ENCODE peak calls at places on chromosome 5, in five cellular contexts. One of them, this sample, is unnamed.

GRCh38 chr5:984774-985173 is 23.8 kb upstream of the NKD2 start:
- DNase-seq in endothelial cell of umbilical vein: no peak
- DNase-seq in transverse colon: no peak
- DNase-seq in HCT116: no peak
- DNase-seq in stomach: no peak
- DNase-seq in this sample: no peak

GRCh38 chr5:66661149-66661548 is 65.0 kb downstream of the MAST4 start:
- DNase-seq in endothelial cell of umbilical vein: no peak
- DNase-seq in transverse colon: peak; percentile 32
- DNase-seq in HCT116: no peak
- DNase-seq in stomach: no peak
- DNase-seq in this sample: no peak

GRCh38 chr5:94362857-94363256 is 255.5 kb downstream of the KIAA0825 start:
- DNase-seq in endothelial cell of umbilical vein: no peak
- DNase-seq in transverse colon: no peak
- DNase-seq in HCT116: no peak
- DNase-seq in stomach: no peak
- DNase-seq in this sample: no peak

GRCh38 chr5:52864376-52864775 is 76.7 kb downstream of the ITGA1 start:
- DNase-seq in endothelial cell of umbilical vein: peak; percentile 55
- DNase-seq in transverse colon: no peak
- DNase-seq in HCT116: no peak
- DNase-seq in stomach: no peak
- DNase-seq in this sample: no peak

GRCh38 chr5:113230711-113231652 is 203.8 kb downstream of the TSSK1B start:
- DNase-seq in endothelial cell of umbilical vein: peak; percentile 48
- DNase-seq in transverse colon: no peak
- DNase-seq in HCT116: no peak
- DNase-seq in stomach: no peak
- DNase-seq in this sample: no peak

GRCh38 chr5:19534751-19535150 is 453.2 kb downstream of the CDH18 start:
- DNase-seq in endothelial cell of umbilical vein: no peak
- DNase-seq in transverse colon: no peak
- DNase-seq in HCT116: no peak
- DNase-seq in stomach: no peak
- DNase-seq in this sample: no peak

GRCh38 chr5:26847041-26847736 is 191.2 kb downstream of the CDH9 start:
- DNase-seq in endothelial cell of umbilical vein: no peak
- DNase-seq in transverse colon: no peak
- DNase-seq in HCT116: no peak
- DNase-seq in stomach: peak; percentile 71
- DNase-seq in this sample: no peak

GRCh38 chr5:82092-82491 is 9.9 kb upstream of the PLEKHG4B start:
- DNase-seq in endothelial cell of umbilical vein: no peak
- DNase-seq in transverse colon: no peak
- DNase-seq in HCT116: no peak
- DNase-seq in stomach: no peak
- DNase-seq in this sample: no peak

GRCh38 chr5:121987685-121988073 is 25.9 kb downstream of the SRFBP1 start:
- DNase-seq in endothelial cell of umbilical vein: no peak
- DNase-seq in transverse colon: no peak
- DNase-seq in HCT116: no peak
- DNase-seq in stomach: no peak
- DNase-seq in this sample: no peak

GRCh38 chr5:132365213-132365612 is 4.3 kb upstream of the SLC22A5 start:
- DNase-seq in endothelial cell of umbilical vein: no peak
- DNase-seq in transverse colon: no peak
- DNase-seq in HCT116: peak; percentile 59
- DNase-seq in stomach: no peak
- DNase-seq in this sample: no peak

GRCh38 chr5:31706186-31706585 is 67.3 kb downstream of the PDZD2 start:
- DNase-seq in endothelial cell of umbilical vein: no peak
- DNase-seq in transverse colon: no peak
- DNase-seq in HCT116: no peak
- DNase-seq in stomach: no peak
- DNase-seq in this sample: no peak

GRCh38 chr5:170861855-170862766 is at the start of gene RANBP17:
- DNase-seq in endothelial cell of umbilical vein: peak; percentile 66
- DNase-seq in transverse colon: peak; percentile 55
- DNase-seq in HCT116: peak; percentile 53
- DNase-seq in stomach: peak; percentile 60
- DNase-seq in this sample: no peak

GRCh38 chr5:149379177-149379761 is at the start of gene IL17B:
- DNase-seq in endothelial cell of umbilical vein: no peak
- DNase-seq in transverse colon: no peak
- DNase-seq in HCT116: no peak
- DNase-seq in stomach: no peak
- DNase-seq in this sample: no peak

GRCh38 chr5:130836729-130837660 is 328.1 kb downstream of the HINT1 start:
- DNase-seq in endothelial cell of umbilical vein: peak; percentile 34
- DNase-seq in transverse colon: no peak
- DNase-seq in HCT116: no peak
- DNase-seq in stomach: no peak
- DNase-seq in this sample: no peak

GRCh38 chr5:116388564-116389258 is 185.9 kb downstream of the SEMA6A start:
- DNase-seq in endothelial cell of umbilical vein: peak; percentile 81
- DNase-seq in transverse colon: no peak
- DNase-seq in HCT116: no peak
- DNase-seq in stomach: no peak
- DNase-seq in this sample: no peak

GRCh38 chr5:96657068-96657467 is 5.1 kb upstream of the CAST start:
- DNase-seq in endothelial cell of umbilical vein: peak; percentile 53
- DNase-seq in transverse colon: peak; percentile 56
- DNase-seq in HCT116: peak; percentile 84
- DNase-seq in stomach: no peak
- DNase-seq in this sample: no peak

GRCh38 chr5:175638305-175638704 is 19.6 kb upstream of the HRH2 start:
- DNase-seq in endothelial cell of umbilical vein: no peak
- DNase-seq in transverse colon: no peak
- DNase-seq in HCT116: no peak
- DNase-seq in stomach: no peak
- DNase-seq in this sample: no peak

GRCh38 chr5:55530669-55531068 is 4.1 kb downstream of the PLPP1 start:
- DNase-seq in endothelial cell of umbilical vein: no peak
- DNase-seq in transverse colon: no peak
- DNase-seq in HCT116: no peak
- DNase-seq in stomach: no peak
- DNase-seq in this sample: peak; percentile 72

GRCh38 chr5:154166901-154167791 is 23.4 kb upstream of the GALNT10 start:
- DNase-seq in endothelial cell of umbilical vein: no peak
- DNase-seq in transverse colon: no peak
- DNase-seq in HCT116: no peak
- DNase-seq in stomach: no peak
- DNase-seq in this sample: no peak

GRCh38 chr5:112367400-112367799 is 51.7 kb downstream of the EPB41L4A start:
- DNase-seq in endothelial cell of umbilical vein: peak; percentile 28
- DNase-seq in transverse colon: no peak
- DNase-seq in HCT116: no peak
- DNase-seq in stomach: no peak
- DNase-seq in this sample: no peak

GRCh38 chr5:177142029-177142681 is 8.6 kb downstream of the NSD1 start:
- DNase-seq in endothelial cell of umbilical vein: no peak
- DNase-seq in transverse colon: no peak
- DNase-seq in HCT116: no peak
- DNase-seq in stomach: no peak
- DNase-seq in this sample: no peak

GRCh38 chr5:140317859-140318258 is 15.0 kb upstream of the PFDN1 start:
- DNase-seq in endothelial cell of umbilical vein: no peak
- DNase-seq in transverse colon: no peak
- DNase-seq in HCT116: no peak
- DNase-seq in stomach: no peak
- DNase-seq in this sample: no peak

GRCh38 chr5:140672455-140673186 is 755 bp downstream of the DND1 start:
- DNase-seq in endothelial cell of umbilical vein: peak; percentile 31
- DNase-seq in transverse colon: no peak
- DNase-seq in HCT116: no peak
- DNase-seq in stomach: no peak
- DNase-seq in this sample: no peak

GRCh38 chr5:132656774-132657355 is 1.1 kb upstream of the IL13 start:
- DNase-seq in endothelial cell of umbilical vein: no peak
- DNase-seq in transverse colon: no peak
- DNase-seq in HCT116: no peak
- DNase-seq in stomach: peak; percentile 18
- DNase-seq in this sample: no peak

GRCh38 chr5:80082731-80083114 is 47.6 kb downstream of the THBS4 start:
- DNase-seq in endothelial cell of umbilical vein: peak; percentile 59
- DNase-seq in transverse colon: peak; percentile 45
- DNase-seq in HCT116: peak; percentile 22
- DNase-seq in stomach: peak; percentile 55
- DNase-seq in this sample: no peak

GRCh38 chr5:44827681-44828080 is 18.9 kb downstream of the MRPS30 start:
- DNase-seq in endothelial cell of umbilical vein: no peak
- DNase-seq in transverse colon: no peak
- DNase-seq in HCT116: no peak
- DNase-seq in stomach: no peak
- DNase-seq in this sample: no peak

GRCh38 chr5:144198386-144198785 is 27.7 kb downstream of the KCTD16 start:
- DNase-seq in endothelial cell of umbilical vein: peak; percentile 14
- DNase-seq in transverse colon: no peak
- DNase-seq in HCT116: no peak
- DNase-seq in stomach: no peak
- DNase-seq in this sample: no peak

GRCh38 chr5:31573494-31573893 is 41.4 kb downstream of the C5orf22 start:
- DNase-seq in endothelial cell of umbilical vein: no peak
- DNase-seq in transverse colon: no peak
- DNase-seq in HCT116: no peak
- DNase-seq in stomach: no peak
- DNase-seq in this sample: no peak

GRCh38 chr5:89968870-89969472 is 440.6 kb downstream of the CETN3 start:
- DNase-seq in endothelial cell of umbilical vein: no peak
- DNase-seq in transverse colon: no peak
- DNase-seq in HCT116: no peak
- DNase-seq in stomach: no peak
- DNase-seq in this sample: no peak

GRCh38 chr5:13524931-13525330 is 419.6 kb downstream of the DNAH5 start:
- DNase-seq in endothelial cell of umbilical vein: no peak
- DNase-seq in transverse colon: no peak
- DNase-seq in HCT116: no peak
- DNase-seq in stomach: no peak
- DNase-seq in this sample: no peak

GRCh38 chr5:120550358-120550757 is 86.3 kb downstream of the PRR16 start:
- DNase-seq in endothelial cell of umbilical vein: no peak
- DNase-seq in transverse colon: no peak
- DNase-seq in HCT116: no peak
- DNase-seq in stomach: no peak
- DNase-seq in this sample: no peak

GRCh38 chr5:60196382-60197113 is 303.0 kb upstream of the PDE4D start:
- DNase-seq in endothelial cell of umbilical vein: peak; percentile 82
- DNase-seq in transverse colon: no peak
- DNase-seq in HCT116: peak; percentile 12
- DNase-seq in stomach: no peak
- DNase-seq in this sample: no peak

GRCh38 chr5:168528521-168529360 is at the start of gene FBLL1:
- DNase-seq in endothelial cell of umbilical vein: peak; percentile 32
- DNase-seq in transverse colon: no peak
- DNase-seq in HCT116: no peak
- DNase-seq in stomach: no peak
- DNase-seq in this sample: no peak

DNA sequence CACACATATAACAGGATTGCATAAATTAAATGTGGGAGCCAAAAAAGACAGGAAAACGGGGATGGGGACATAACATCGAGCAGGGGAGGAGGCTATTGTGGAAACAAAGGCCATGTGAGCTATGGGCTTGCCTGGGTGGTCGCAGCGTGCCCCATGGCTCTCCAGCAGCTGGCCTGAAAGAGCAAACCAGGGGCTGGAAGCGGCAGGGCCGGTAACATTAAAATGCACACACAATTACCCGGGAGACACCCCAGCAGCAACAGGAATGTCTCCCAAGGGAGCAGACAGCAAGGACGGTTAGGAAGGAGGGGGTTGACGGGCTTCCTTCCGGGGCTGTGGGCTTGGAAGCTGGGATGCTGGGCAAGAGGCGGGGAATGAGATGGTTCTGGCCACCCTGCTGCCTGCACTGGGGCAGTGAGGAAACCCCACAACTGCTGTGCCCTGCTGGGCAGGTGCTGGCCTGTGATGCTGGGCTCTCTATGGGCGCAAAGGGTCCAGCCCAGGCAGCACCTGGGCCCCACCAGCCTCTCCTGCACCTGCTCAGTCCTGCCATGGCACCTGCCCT is 71.7 kb upstream of the ADAMTS2 start:
- DNase-seq in endothelial cell of umbilical vein: no peak
- DNase-seq in transverse colon: no peak
- DNase-seq in HCT116: no peak
- DNase-seq in stomach: no peak
- DNase-seq in this sample: no peak
- TF ChIP-seq POLR2AphosphoS5 in endothelial cell of umbilical vein: no peak
- TF ChIP-seq POLR2AphosphoS5 in transverse colon: no peak
- TF ChIP-seq POLR2AphosphoS5 in HCT116: no peak
- TF ChIP-seq POLR2AphosphoS5 in stomach: no peak
- TF ChIP-seq POLR2AphosphoS5 in this sample: no peak

GRCh38 chr5:2374703-2375102 is 376.8 kb downstream of the IRX2 start:
- DNase-seq in endothelial cell of umbilical vein: no peak
- DNase-seq in transverse colon: no peak
- DNase-seq in HCT116: no peak
- DNase-seq in stomach: no peak
- DNase-seq in this sample: no peak
- H3K9me3 ChIP-seq in endothelial cell of umbilical vein: peaks cover 6% of the 10 kb centered on the region
- H3K9me3 ChIP-seq in transverse colon: no peaks in the 10 kb centered on the region
- H3K9me3 ChIP-seq in HCT116: no peaks in the 10 kb centered on the region
- H3K9me3 ChIP-seq in stomach: no peaks in the 10 kb centered on the region
- H3K9me3 ChIP-seq in this sample: no peaks in the 10 kb centered on the region

GRCh38 chr5:124649548-124650501 is 96.6 kb downstream of the ZNF608 start:
- DNase-seq in endothelial cell of umbilical vein: peak; percentile 98
- DNase-seq in transverse colon: peak; percentile 84
- DNase-seq in HCT116: no peak
- DNase-seq in stomach: peak; percentile 77
- DNase-seq in this sample: no peak
- TF ChIP-seq POLR2AphosphoS5 in endothelial cell of umbilical vein: peak; percentile 84
- TF ChIP-seq POLR2AphosphoS5 in transverse colon: no peak
- TF ChIP-seq POLR2AphosphoS5 in HCT116: no peak
- TF ChIP-seq POLR2AphosphoS5 in stomach: peak; percentile 65
- TF ChIP-seq POLR2AphosphoS5 in this sample: peak; percentile 43

GRCh38 chr5:106545325-106545724 is 1125.4 kb downstream of the EFNA5 start:
- DNase-seq in endothelial cell of umbilical vein: peak; percentile 16
- DNase-seq in transverse colon: no peak
- DNase-seq in HCT116: no peak
- DNase-seq in stomach: no peak
- DNase-seq in this sample: no peak
- H3K9me3 ChIP-seq in endothelial cell of umbilical vein: peaks cover 2% of the 10 kb centered on the region
- H3K9me3 ChIP-seq in transverse colon: peaks cover 8% of the 10 kb centered on the region
- H3K9me3 ChIP-seq in HCT116: peaks cover 4% of the 10 kb centered on the region
- H3K9me3 ChIP-seq in stomach: peaks cover 9% of the 10 kb centered on the region
- H3K9me3 ChIP-seq in this sample: no peaks in the 10 kb centered on the region

GRCh38 chr5:76657683-76658311 is 34.6 kb upstream of the F2RL2 start:
- DNase-seq in endothelial cell of umbilical vein: peak; percentile 92
- DNase-seq in transverse colon: no peak
- DNase-seq in HCT116: no peak
- DNase-seq in stomach: no peak
- DNase-seq in this sample: no peak
- TF ChIP-seq POLR2AphosphoS5 in endothelial cell of umbilical vein: peak; percentile 32
- TF ChIP-seq POLR2AphosphoS5 in transverse colon: no peak
- TF ChIP-seq POLR2AphosphoS5 in HCT116: no peak
- TF ChIP-seq POLR2AphosphoS5 in stomach: no peak
- TF ChIP-seq POLR2AphosphoS5 in this sample: no peak